ENCODE peak calls at places on chromosomes 11 and 22, in ten cellular contexts. One of them, this sample, is unnamed.

GRCh38 chr22:37240941-37241320 is 3.1 kb downstream of the RAC2 start:
- DNase-seq in GM23248: no peak
- DNase-seq in brain pericyte: no peak
- DNase-seq in fibroblast of lung: no peak
- DNase-seq in heart left ventricle: no peak
- DNase-seq in NCI-H2081: no peak
- DNase-seq in activated CD8-positive, alpha-beta memory T cell treated with anti-CD3 and anti-CD28 coated beads, Interleukin-2, amount 50 U/mL, for 48 hours: peak; percentile 62
- DNase-seq in Ammon's horn: no peak
- DNase-seq in PC-9: no peak
- DNase-seq in NCI-H187: no peak
- DNase-seq in this sample: no peak

GRCh38 chr11:16612234-16612571 is 126.2 kb upstream of the C11orf58 start:
- DNase-seq in GM23248: no peak
- DNase-seq in brain pericyte: no peak
- DNase-seq in fibroblast of lung: no peak
- DNase-seq in heart left ventricle: no peak
- DNase-seq in NCI-H2081: no peak
- DNase-seq in activated CD8-positive, alpha-beta memory T cell treated with anti-CD3 and anti-CD28 coated beads, Interleukin-2, amount 50 U/mL, for 48 hours: no peak
- DNase-seq in Ammon's horn: no peak
- DNase-seq in PC-9: no peak
- DNase-seq in NCI-H187: no peak
- DNase-seq in this sample: no peak

GRCh38 chr11:833114-833791 is 501 bp downstream of the CD151 start:
- DNase-seq in GM23248: peak; percentile 85
- DNase-seq in brain pericyte: no peak
- DNase-seq in fibroblast of lung: no peak
- DNase-seq in heart left ventricle: peak; percentile 84
- DNase-seq in NCI-H2081: no peak
- DNase-seq in activated CD8-positive, alpha-beta memory T cell treated with anti-CD3 and anti-CD28 coated beads, Interleukin-2, amount 50 U/mL, for 48 hours: peak; percentile 79
- DNase-seq in Ammon's horn: no peak
- DNase-seq in PC-9: peak; percentile 35
- DNase-seq in NCI-H187: no peak
- DNase-seq in this sample: no peak

GRCh38 chr11:96567193-96567592 is 177.4 kb downstream of the JRKL start:
- DNase-seq in GM23248: peak; percentile 5
- DNase-seq in brain pericyte: no peak
- DNase-seq in fibroblast of lung: no peak
- DNase-seq in heart left ventricle: no peak
- DNase-seq in NCI-H2081: no peak
- DNase-seq in activated CD8-positive, alpha-beta memory T cell treated with anti-CD3 and anti-CD28 coated beads, Interleukin-2, amount 50 U/mL, for 48 hours: no peak
- DNase-seq in Ammon's horn: no peak
- DNase-seq in PC-9: no peak
- DNase-seq in NCI-H187: no peak
- DNase-seq in this sample: no peak

GRCh38 chr22:28474248-28474647 is 205.4 kb downstream of the TTC28 start:
- DNase-seq in GM23248: no peak
- DNase-seq in brain pericyte: no peak
- DNase-seq in fibroblast of lung: no peak
- DNase-seq in heart left ventricle: no peak
- DNase-seq in NCI-H2081: no peak
- DNase-seq in activated CD8-positive, alpha-beta memory T cell treated with anti-CD3 and anti-CD28 coated beads, Interleukin-2, amount 50 U/mL, for 48 hours: no peak
- DNase-seq in Ammon's horn: no peak
- DNase-seq in PC-9: no peak
- DNase-seq in NCI-H187: no peak
- DNase-seq in this sample: no peak

GRCh38 chr11:120881591-120881990 is 142.3 kb upstream of the TBCEL start:
- DNase-seq in GM23248: peak; percentile 45
- DNase-seq in brain pericyte: no peak
- DNase-seq in fibroblast of lung: peak; percentile 29
- DNase-seq in heart left ventricle: no peak
- DNase-seq in NCI-H2081: no peak
- DNase-seq in activated CD8-positive, alpha-beta memory T cell treated with anti-CD3 and anti-CD28 coated beads, Interleukin-2, amount 50 U/mL, for 48 hours: no peak
- DNase-seq in Ammon's horn: no peak
- DNase-seq in PC-9: no peak
- DNase-seq in NCI-H187: no peak
- DNase-seq in this sample: no peak

GRCh38 chr11:125070699-125071254 is 7.7 kb downstream of the SLC37A2 start:
- DNase-seq in GM23248: peak; percentile 90
- DNase-seq in brain pericyte: no peak
- DNase-seq in fibroblast of lung: peak; percentile 60
- DNase-seq in heart left ventricle: no peak
- DNase-seq in NCI-H2081: no peak
- DNase-seq in activated CD8-positive, alpha-beta memory T cell treated with anti-CD3 and anti-CD28 coated beads, Interleukin-2, amount 50 U/mL, for 48 hours: peak; percentile 53
- DNase-seq in Ammon's horn: peak; percentile 74
- DNase-seq in PC-9: peak; percentile 86
- DNase-seq in NCI-H187: no peak
- DNase-seq in this sample: peak; percentile 53

GRCh38 chr22:49368221-49368975 is 459.3 kb downstream of the BRD1 start:
- DNase-seq in GM23248: no peak
- DNase-seq in brain pericyte: no peak
- DNase-seq in fibroblast of lung: no peak
- DNase-seq in heart left ventricle: no peak
- DNase-seq in NCI-H2081: no peak
- DNase-seq in activated CD8-positive, alpha-beta memory T cell treated with anti-CD3 and anti-CD28 coated beads, Interleukin-2, amount 50 U/mL, for 48 hours: peak; percentile 20
- DNase-seq in Ammon's horn: no peak
- DNase-seq in PC-9: no peak
- DNase-seq in NCI-H187: no peak
- DNase-seq in this sample: peak; percentile 35

GRCh38 chr11:66489636-66490035 is 9.4 kb downstream of the DPP3 start:
- DNase-seq in GM23248: no peak
- DNase-seq in brain pericyte: no peak
- DNase-seq in fibroblast of lung: no peak
- DNase-seq in heart left ventricle: no peak
- DNase-seq in NCI-H2081: peak; percentile 96
- DNase-seq in activated CD8-positive, alpha-beta memory T cell treated with anti-CD3 and anti-CD28 coated beads, Interleukin-2, amount 50 U/mL, for 48 hours: no peak
- DNase-seq in Ammon's horn: no peak
- DNase-seq in PC-9: no peak
- DNase-seq in NCI-H187: no peak
- DNase-seq in this sample: no peak

GRCh38 chr22:48258108-48258705 is 1495.8 kb downstream of the TBC1D22A start:
- DNase-seq in GM23248: no peak
- DNase-seq in brain pericyte: no peak
- DNase-seq in fibroblast of lung: no peak
- DNase-seq in heart left ventricle: no peak
- DNase-seq in NCI-H2081: no peak
- DNase-seq in activated CD8-positive, alpha-beta memory T cell treated with anti-CD3 and anti-CD28 coated beads, Interleukin-2, amount 50 U/mL, for 48 hours: no peak
- DNase-seq in Ammon's horn: no peak
- DNase-seq in PC-9: no peak
- DNase-seq in NCI-H187: no peak
- DNase-seq in this sample: no peak

GRCh38 chr11:16612801-16613400 is 125.5 kb upstream of the C11orf58 start:
- DNase-seq in GM23248: peak; percentile 14
- DNase-seq in brain pericyte: no peak
- DNase-seq in fibroblast of lung: peak; percentile 11
- DNase-seq in heart left ventricle: no peak
- DNase-seq in NCI-H2081: peak; percentile 14
- DNase-seq in activated CD8-positive, alpha-beta memory T cell treated with anti-CD3 and anti-CD28 coated beads, Interleukin-2, amount 50 U/mL, for 48 hours: no peak
- DNase-seq in Ammon's horn: peak; percentile 4
- DNase-seq in PC-9: no peak
- DNase-seq in NCI-H187: no peak
- DNase-seq in this sample: no peak

GRCh38 chr22:33472462-33473344 is 414.5 kb upstream of the SYN3 start:
- DNase-seq in GM23248: no peak
- DNase-seq in brain pericyte: no peak
- DNase-seq in fibroblast of lung: peak; percentile 29
- DNase-seq in heart left ventricle: no peak
- DNase-seq in NCI-H2081: no peak
- DNase-seq in activated CD8-positive, alpha-beta memory T cell treated with anti-CD3 and anti-CD28 coated beads, Interleukin-2, amount 50 U/mL, for 48 hours: no peak
- DNase-seq in Ammon's horn: no peak
- DNase-seq in PC-9: no peak
- DNase-seq in NCI-H187: no peak
- DNase-seq in this sample: no peak

GRCh38 chr11:94583885-94584500 is 16.8 kb downstream of the PIWIL4 start:
- DNase-seq in GM23248: peak; percentile 29
- DNase-seq in brain pericyte: no peak
- DNase-seq in fibroblast of lung: no peak
- DNase-seq in heart left ventricle: no peak
- DNase-seq in NCI-H2081: no peak
- DNase-seq in activated CD8-positive, alpha-beta memory T cell treated with anti-CD3 and anti-CD28 coated beads, Interleukin-2, amount 50 U/mL, for 48 hours: no peak
- DNase-seq in Ammon's horn: peak; percentile 34
- DNase-seq in PC-9: no peak
- DNase-seq in NCI-H187: no peak
- DNase-seq in this sample: no peak

GRCh38 chr11:34940026-34940677 is 23.7 kb downstream of the PDHX start:
- DNase-seq in GM23248: peak; percentile 48
- DNase-seq in brain pericyte: no peak
- DNase-seq in fibroblast of lung: peak; percentile 88
- DNase-seq in heart left ventricle: no peak
- DNase-seq in NCI-H2081: no peak
- DNase-seq in activated CD8-positive, alpha-beta memory T cell treated with anti-CD3 and anti-CD28 coated beads, Interleukin-2, amount 50 U/mL, for 48 hours: no peak
- DNase-seq in Ammon's horn: no peak
- DNase-seq in PC-9: no peak
- DNase-seq in NCI-H187: no peak
- DNase-seq in this sample: no peak

GRCh38 chr11:132640952-132641351 is 891.3 kb downstream of the OPCML start:
- DNase-seq in GM23248: no peak
- DNase-seq in brain pericyte: no peak
- DNase-seq in fibroblast of lung: no peak
- DNase-seq in heart left ventricle: no peak
- DNase-seq in NCI-H2081: no peak
- DNase-seq in activated CD8-positive, alpha-beta memory T cell treated with anti-CD3 and anti-CD28 coated beads, Interleukin-2, amount 50 U/mL, for 48 hours: no peak
- DNase-seq in Ammon's horn: no peak
- DNase-seq in PC-9: no peak
- DNase-seq in NCI-H187: no peak
- DNase-seq in this sample: no peak

GRCh38 chr11:75896843-75897419 is 81.9 kb downstream of the UVRAG start:
- DNase-seq in GM23248: peak; percentile 68
- DNase-seq in brain pericyte: peak; percentile 21
- DNase-seq in fibroblast of lung: peak; percentile 40
- DNase-seq in heart left ventricle: no peak
- DNase-seq in NCI-H2081: peak; percentile 59
- DNase-seq in activated CD8-positive, alpha-beta memory T cell treated with anti-CD3 and anti-CD28 coated beads, Interleukin-2, amount 50 U/mL, for 48 hours: no peak
- DNase-seq in Ammon's horn: no peak
- DNase-seq in PC-9: peak; percentile 64
- DNase-seq in NCI-H187: no peak
- DNase-seq in this sample: no peak

GRCh38 chr22:24728790-24729637 is 45.5 kb downstream of the PIWIL3 start:
- DNase-seq in GM23248: no peak
- DNase-seq in brain pericyte: no peak
- DNase-seq in fibroblast of lung: peak; percentile 52
- DNase-seq in heart left ventricle: no peak
- DNase-seq in NCI-H2081: no peak
- DNase-seq in activated CD8-positive, alpha-beta memory T cell treated with anti-CD3 and anti-CD28 coated beads, Interleukin-2, amount 50 U/mL, for 48 hours: no peak
- DNase-seq in Ammon's horn: peak; percentile 79
- DNase-seq in PC-9: no peak
- DNase-seq in NCI-H187: no peak
- DNase-seq in this sample: no peak